ENCODE peak calls at places on chromosomes 3 and 15, in nine cellular contexts. One of them, this sample, is unnamed.

GRCh38 chr3:177977381-177978158 is 558.7 kb upstream of the KCNMB2 start:
- DNase-seq in heart right ventricle: no peak
- DNase-seq in body of pancreas: no peak
- DNase-seq in GM13976: no peak
- DNase-seq in brain microvascular endothelial cell: peak; percentile 89
- DNase-seq in choroid plexus epithelial cell: peak; percentile 94
- DNase-seq in CD8-positive, alpha-beta T cell: no peak
- DNase-seq in lower leg skin: no peak
- DNase-seq in coronary artery: no peak
- DNase-seq in this sample: peak; percentile 61

GRCh38 chr3:138042043-138042442 is 32.1 kb downstream of the CLDN18 start:
- DNase-seq in heart right ventricle: no peak
- DNase-seq in body of pancreas: no peak
- DNase-seq in GM13976: no peak
- DNase-seq in brain microvascular endothelial cell: peak; percentile 83
- DNase-seq in choroid plexus epithelial cell: peak; percentile 80
- DNase-seq in CD8-positive, alpha-beta T cell: no peak
- DNase-seq in lower leg skin: no peak
- DNase-seq in coronary artery: no peak
- DNase-seq in this sample: peak; percentile 50

GRCh38 chr3:195270350-195271115 is 426 bp downstream of the XXYLT1 start:
- DNase-seq in heart right ventricle: peak; percentile 41
- DNase-seq in body of pancreas: peak; percentile 76
- DNase-seq in GM13976: peak; percentile 82
- DNase-seq in brain microvascular endothelial cell: peak; percentile 49
- DNase-seq in choroid plexus epithelial cell: peak; percentile 82
- DNase-seq in CD8-positive, alpha-beta T cell: no peak
- DNase-seq in lower leg skin: peak; percentile 94
- DNase-seq in coronary artery: peak; percentile 85
- DNase-seq in this sample: peak; percentile 68

GRCh38 chr15:86629409-86629808 is 549.7 kb downstream of the AGBL1 start:
- DNase-seq in heart right ventricle: no peak
- DNase-seq in body of pancreas: no peak
- DNase-seq in GM13976: no peak
- DNase-seq in brain microvascular endothelial cell: no peak
- DNase-seq in choroid plexus epithelial cell: no peak
- DNase-seq in CD8-positive, alpha-beta T cell: no peak
- DNase-seq in lower leg skin: no peak
- DNase-seq in coronary artery: no peak
- DNase-seq in this sample: no peak

GRCh38 chr3:125110876-125111480 is 55.2 kb upstream of the HEG1 start:
- DNase-seq in heart right ventricle: no peak
- DNase-seq in body of pancreas: no peak
- DNase-seq in GM13976: no peak
- DNase-seq in brain microvascular endothelial cell: no peak
- DNase-seq in choroid plexus epithelial cell: no peak
- DNase-seq in CD8-positive, alpha-beta T cell: no peak
- DNase-seq in lower leg skin: no peak
- DNase-seq in coronary artery: no peak
- DNase-seq in this sample: no peak

GRCh38 chr3:38247366-38248035 is 18.1 kb upstream of the SLC22A13 start:
- DNase-seq in heart right ventricle: no peak
- DNase-seq in body of pancreas: no peak
- DNase-seq in GM13976: no peak
- DNase-seq in brain microvascular endothelial cell: peak; percentile 80
- DNase-seq in choroid plexus epithelial cell: peak; percentile 85
- DNase-seq in CD8-positive, alpha-beta T cell: no peak
- DNase-seq in lower leg skin: no peak
- DNase-seq in coronary artery: no peak
- DNase-seq in this sample: peak; percentile 84

GRCh38 chr3:169627073-169627472 is 36.4 kb downstream of the MECOM start:
- DNase-seq in heart right ventricle: no peak
- DNase-seq in body of pancreas: no peak
- DNase-seq in GM13976: no peak
- DNase-seq in brain microvascular endothelial cell: no peak
- DNase-seq in choroid plexus epithelial cell: no peak
- DNase-seq in CD8-positive, alpha-beta T cell: no peak
- DNase-seq in lower leg skin: no peak
- DNase-seq in coronary artery: no peak
- DNase-seq in this sample: no peak

GRCh38 chr3:190086191-190086590 is 34.5 kb downstream of the P3H2 start:
- DNase-seq in heart right ventricle: no peak
- DNase-seq in body of pancreas: no peak
- DNase-seq in GM13976: peak; percentile 29
- DNase-seq in brain microvascular endothelial cell: no peak
- DNase-seq in choroid plexus epithelial cell: no peak
- DNase-seq in CD8-positive, alpha-beta T cell: no peak
- DNase-seq in lower leg skin: no peak
- DNase-seq in coronary artery: no peak
- DNase-seq in this sample: no peak

GRCh38 chr15:62795171-62795570 is 247.4 kb upstream of the TPM1 start:
- DNase-seq in heart right ventricle: no peak
- DNase-seq in body of pancreas: no peak
- DNase-seq in GM13976: peak; percentile 45
- DNase-seq in brain microvascular endothelial cell: no peak
- DNase-seq in choroid plexus epithelial cell: no peak
- DNase-seq in CD8-positive, alpha-beta T cell: no peak
- DNase-seq in lower leg skin: no peak
- DNase-seq in coronary artery: no peak
- DNase-seq in this sample: no peak

GRCh38 chr3:152292367-152292766 is 23.6 kb downstream of the MBNL1 start:
- DNase-seq in heart right ventricle: no peak
- DNase-seq in body of pancreas: no peak
- DNase-seq in GM13976: no peak
- DNase-seq in brain microvascular endothelial cell: no peak
- DNase-seq in choroid plexus epithelial cell: no peak
- DNase-seq in CD8-positive, alpha-beta T cell: no peak
- DNase-seq in lower leg skin: no peak
- DNase-seq in coronary artery: no peak
- DNase-seq in this sample: no peak

GRCh38 chr3:46312996-46313395 is 40.9 kb upstream of the CCR2 start:
- DNase-seq in heart right ventricle: no peak
- DNase-seq in body of pancreas: peak; percentile 12
- DNase-seq in GM13976: no peak
- DNase-seq in brain microvascular endothelial cell: no peak
- DNase-seq in choroid plexus epithelial cell: peak; percentile 20
- DNase-seq in CD8-positive, alpha-beta T cell: no peak
- DNase-seq in lower leg skin: no peak
- DNase-seq in coronary artery: no peak
- DNase-seq in this sample: peak; percentile 96

GRCh38 chr15:65525622-65526021 is 4.6 kb upstream of the HACD3 start:
- DNase-seq in heart right ventricle: peak; percentile 19
- DNase-seq in body of pancreas: peak; percentile 17
- DNase-seq in GM13976: no peak
- DNase-seq in brain microvascular endothelial cell: peak; percentile 14
- DNase-seq in choroid plexus epithelial cell: peak; percentile 36
- DNase-seq in CD8-positive, alpha-beta T cell: no peak
- DNase-seq in lower leg skin: no peak
- DNase-seq in coronary artery: no peak
- DNase-seq in this sample: peak; percentile 32

GRCh38 chr3:173865900-173866498 is 468.5 kb downstream of the NLGN1 start:
- DNase-seq in heart right ventricle: no peak
- DNase-seq in body of pancreas: no peak
- DNase-seq in GM13976: no peak
- DNase-seq in brain microvascular endothelial cell: no peak
- DNase-seq in choroid plexus epithelial cell: no peak
- DNase-seq in CD8-positive, alpha-beta T cell: no peak
- DNase-seq in lower leg skin: no peak
- DNase-seq in coronary artery: no peak
- DNase-seq in this sample: no peak

GRCh38 chr3:196634224-196634623 is 5.3 kb upstream of the NRROS start:
- DNase-seq in heart right ventricle: no peak
- DNase-seq in body of pancreas: no peak
- DNase-seq in GM13976: peak; percentile 56
- DNase-seq in brain microvascular endothelial cell: no peak
- DNase-seq in choroid plexus epithelial cell: no peak
- DNase-seq in CD8-positive, alpha-beta T cell: no peak
- DNase-seq in lower leg skin: no peak
- DNase-seq in coronary artery: no peak
- DNase-seq in this sample: no peak

GRCh38 chr15:85423256-85423655 is 42.9 kb downstream of the AKAP13 start:
- DNase-seq in heart right ventricle: no peak
- DNase-seq in body of pancreas: no peak
- DNase-seq in GM13976: no peak
- DNase-seq in brain microvascular endothelial cell: no peak
- DNase-seq in choroid plexus epithelial cell: no peak
- DNase-seq in CD8-positive, alpha-beta T cell: no peak
- DNase-seq in lower leg skin: no peak
- DNase-seq in coronary artery: no peak
- DNase-seq in this sample: no peak

DNA sequence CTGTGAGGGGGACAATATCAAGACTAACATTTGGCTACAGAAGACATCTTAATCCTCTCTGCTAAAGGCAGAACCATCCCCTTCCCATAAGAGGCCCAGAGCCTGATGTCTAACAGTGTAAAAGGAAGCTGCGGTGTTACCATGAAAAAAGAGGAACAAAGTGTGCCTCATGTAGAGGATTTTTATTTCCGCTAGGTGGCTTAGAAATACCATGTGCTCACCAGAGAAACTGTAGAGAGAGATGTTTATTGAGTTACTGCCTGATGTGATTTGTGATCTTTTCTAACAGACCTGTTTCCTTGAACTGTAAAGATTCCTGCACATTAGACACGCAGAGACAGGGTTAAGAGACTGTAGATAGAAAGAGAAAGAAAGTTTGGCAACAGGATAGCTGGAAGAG is 22.1 kb downstream of the OR5H15 start:
- DNase-seq in heart right ventricle: no peak
- DNase-seq in body of pancreas: no peak
- DNase-seq in GM13976: peak; percentile 7
- DNase-seq in brain microvascular endothelial cell: no peak
- DNase-seq in choroid plexus epithelial cell: peak; percentile 15
- DNase-seq in CD8-positive, alpha-beta T cell: no peak
- DNase-seq in lower leg skin: no peak
- DNase-seq in coronary artery: no peak
- DNase-seq in this sample: peak; percentile 29
- TF ChIP-seq CTCF in heart right ventricle: no peak
- TF ChIP-seq CTCF in body of pancreas: peak; percentile 29
- TF ChIP-seq CTCF in GM13976: peak; percentile 36
- TF ChIP-seq CTCF in brain microvascular endothelial cell: no peak
- TF ChIP-seq CTCF in choroid plexus epithelial cell: no peak
- TF ChIP-seq CTCF in CD8-positive, alpha-beta T cell: no peak
- TF ChIP-seq CTCF in lower leg skin: no peak
- TF ChIP-seq CTCF in coronary artery: no peak
- TF ChIP-seq CTCF in this sample: peak; percentile 34

DNA sequence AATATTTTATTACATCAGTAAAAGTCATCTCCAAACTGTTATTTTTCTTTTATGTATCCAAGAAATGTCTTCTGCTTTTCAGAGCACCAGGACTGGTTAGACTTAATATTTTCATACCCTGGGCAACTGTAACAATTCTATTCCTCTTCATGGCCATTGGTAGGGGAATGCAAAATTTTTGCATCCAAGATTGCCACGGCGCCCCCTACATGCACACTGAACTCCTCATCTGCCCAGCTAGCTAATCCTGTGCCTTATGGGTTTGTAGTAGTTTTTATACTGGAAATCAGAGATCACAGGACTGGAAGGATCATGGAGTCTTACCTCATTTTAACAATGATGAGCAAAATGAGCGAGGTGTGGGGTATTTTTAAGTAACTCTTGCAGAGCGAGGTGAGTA is 74.2 kb downstream of the CRTC3 start:
- DNase-seq in heart right ventricle: peak; percentile 49
- DNase-seq in body of pancreas: peak; percentile 49
- DNase-seq in GM13976: no peak
- DNase-seq in brain microvascular endothelial cell: peak; percentile 18
- DNase-seq in choroid plexus epithelial cell: peak; percentile 43
- DNase-seq in CD8-positive, alpha-beta T cell: peak; percentile 29
- DNase-seq in lower leg skin: no peak
- DNase-seq in coronary artery: no peak
- DNase-seq in this sample: peak; percentile 42
- TF ChIP-seq CTCF in heart right ventricle: peak; percentile 50
- TF ChIP-seq CTCF in body of pancreas: peak; percentile 36
- TF ChIP-seq CTCF in GM13976: peak; percentile 51
- TF ChIP-seq CTCF in brain microvascular endothelial cell: peak; percentile 74
- TF ChIP-seq CTCF in choroid plexus epithelial cell: peak; percentile 72
- TF ChIP-seq CTCF in CD8-positive, alpha-beta T cell: peak; percentile 45
- TF ChIP-seq CTCF in lower leg skin: no peak
- TF ChIP-seq CTCF in coronary artery: no peak
- TF ChIP-seq CTCF in this sample: peak; percentile 34

DNA sequence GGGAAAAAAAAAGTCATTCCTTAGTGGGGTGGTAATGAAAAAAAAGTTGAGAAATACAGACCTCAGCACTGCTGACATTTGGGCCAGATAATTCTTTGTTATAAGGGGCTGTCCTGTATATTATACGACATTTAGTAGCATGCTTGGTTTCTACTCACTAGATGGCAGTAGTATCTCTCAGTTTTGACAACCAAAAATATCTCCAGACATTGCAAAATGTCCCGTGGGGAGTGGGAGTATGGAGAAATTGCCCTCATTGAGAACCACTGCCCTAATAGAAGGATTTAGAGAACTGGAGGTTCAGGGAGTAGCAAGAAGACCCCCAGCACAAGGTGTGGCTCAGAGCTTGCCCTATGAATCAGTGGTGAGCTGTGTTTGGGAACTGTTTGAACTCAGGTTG is 28.6 kb upstream of the TEX264 start:
- DNase-seq in heart right ventricle: no peak
- DNase-seq in body of pancreas: no peak
- DNase-seq in GM13976: no peak
- DNase-seq in brain microvascular endothelial cell: no peak
- DNase-seq in choroid plexus epithelial cell: peak; percentile 47
- DNase-seq in CD8-positive, alpha-beta T cell: no peak
- DNase-seq in lower leg skin: no peak
- DNase-seq in coronary artery: no peak
- DNase-seq in this sample: peak; percentile 14
- TF ChIP-seq CTCF in heart right ventricle: peak; percentile 37
- TF ChIP-seq CTCF in body of pancreas: no peak
- TF ChIP-seq CTCF in GM13976: no peak
- TF ChIP-seq CTCF in brain microvascular endothelial cell: peak; percentile 37
- TF ChIP-seq CTCF in choroid plexus epithelial cell: peak; percentile 54
- TF ChIP-seq CTCF in CD8-positive, alpha-beta T cell: peak; percentile 13
- TF ChIP-seq CTCF in lower leg skin: no peak
- TF ChIP-seq CTCF in coronary artery: no peak
- TF ChIP-seq CTCF in this sample: peak; percentile 40

GRCh38 chr15:64093627-64094417 is at the start of gene CIAO2A:
- DNase-seq in heart right ventricle: peak; percentile 87
- DNase-seq in body of pancreas: peak; percentile 97
- DNase-seq in GM13976: peak; percentile 88
- DNase-seq in brain microvascular endothelial cell: peak; percentile 99
- DNase-seq in choroid plexus epithelial cell: peak; percentile 99
- DNase-seq in CD8-positive, alpha-beta T cell: peak; percentile 85
- DNase-seq in lower leg skin: peak; percentile 98
- DNase-seq in coronary artery: peak; percentile 96
- DNase-seq in this sample: peak; percentile 99

GRCh38 chr15:64095431-64095794 is 369 bp upstream of the SNX1 start:
- DNase-seq in heart right ventricle: no peak
- DNase-seq in body of pancreas: no peak
- DNase-seq in GM13976: no peak
- DNase-seq in brain microvascular endothelial cell: no peak
- DNase-seq in choroid plexus epithelial cell: no peak
- DNase-seq in CD8-positive, alpha-beta T cell: no peak
- DNase-seq in lower leg skin: no peak
- DNase-seq in coronary artery: no peak
- DNase-seq in this sample: no peak

GRCh38 chr15:64092075-64092820 is 1.4 kb downstream of the CIAO2A start:
- DNase-seq in heart right ventricle: no peak
- DNase-seq in body of pancreas: no peak
- DNase-seq in GM13976: no peak
- DNase-seq in brain microvascular endothelial cell: no peak
- DNase-seq in choroid plexus epithelial cell: no peak
- DNase-seq in CD8-positive, alpha-beta T cell: no peak
- DNase-seq in lower leg skin: no peak
- DNase-seq in coronary artery: no peak
- DNase-seq in this sample: peak; percentile 22

GRCh38 chr15:64090527-64090926 is 3.1 kb downstream of the CIAO2A start:
- DNase-seq in heart right ventricle: no peak
- DNase-seq in body of pancreas: no peak
- DNase-seq in GM13976: peak; percentile 47
- DNase-seq in brain microvascular endothelial cell: no peak
- DNase-seq in choroid plexus epithelial cell: no peak
- DNase-seq in CD8-positive, alpha-beta T cell: no peak
- DNase-seq in lower leg skin: no peak
- DNase-seq in coronary artery: no peak
- DNase-seq in this sample: no peak

GRCh38 chr15:64092864-64093626 is 593 bp downstream of the CIAO2A start:
- DNase-seq in heart right ventricle: peak; percentile 51
- DNase-seq in body of pancreas: peak; percentile 71
- DNase-seq in GM13976: peak; percentile 58
- DNase-seq in brain microvascular endothelial cell: peak; percentile 50
- DNase-seq in choroid plexus epithelial cell: peak; percentile 75
- DNase-seq in CD8-positive, alpha-beta T cell: no peak
- DNase-seq in lower leg skin: no peak
- DNase-seq in coronary artery: no peak
- DNase-seq in this sample: peak; percentile 36
- TF ChIP-seq CTCF in heart right ventricle: no peak
- TF ChIP-seq CTCF in body of pancreas: peak; percentile 16
- TF ChIP-seq CTCF in GM13976: peak; percentile 26
- TF ChIP-seq CTCF in brain microvascular endothelial cell: peak; percentile 25
- TF ChIP-seq CTCF in choroid plexus epithelial cell: no peak
- TF ChIP-seq CTCF in CD8-positive, alpha-beta T cell: no peak
- TF ChIP-seq CTCF in lower leg skin: no peak
- TF ChIP-seq CTCF in coronary artery: no peak
- TF ChIP-seq CTCF in this sample: no peak

This sample was measured in MCF 10A.